ENCODE peak calls at places on chromosomes 16 and 17, in six cellular contexts. One of them, this sample, is unnamed.

GRCh38 chr16:82630688-82631087 is 3.9 kb downstream of the CDH13 start:
- DNase-seq in activated CD4-positive, alpha-beta T cell treated with anti-CD3 and anti-CD28 coated beads, Interleukin-2, amount 50 U/mL, for 1 hour: no peak
- DNase-seq in cardiac septum: no peak
- DNase-seq in KBM-7: no peak
- DNase-seq in HEK293T: no peak
- DNase-seq in HT1080: peak
- DNase-seq in this sample: no peak

GRCh38 chr17:75876190-75876937 is 2.0 kb downstream of the TRIM47 start:
- DNase-seq in activated CD4-positive, alpha-beta T cell treated with anti-CD3 and anti-CD28 coated beads, Interleukin-2, amount 50 U/mL, for 1 hour: peak
- DNase-seq in cardiac septum: no peak
- DNase-seq in KBM-7: no peak
- DNase-seq in HEK293T: no peak
- DNase-seq in HT1080: no peak
- DNase-seq in this sample: no peak

GRCh38 chr17:40450175-40450574 is 6.9 kb downstream of the IGFBP4 start:
- DNase-seq in activated CD4-positive, alpha-beta T cell treated with anti-CD3 and anti-CD28 coated beads, Interleukin-2, amount 50 U/mL, for 1 hour: peak
- DNase-seq in cardiac septum: no peak
- DNase-seq in KBM-7: peak
- DNase-seq in HEK293T: peak
- DNase-seq in HT1080: peak
- DNase-seq in this sample: no peak

GRCh38 chr16:56294599-56294998 is 103.3 kb downstream of the GNAO1 start:
- DNase-seq in activated CD4-positive, alpha-beta T cell treated with anti-CD3 and anti-CD28 coated beads, Interleukin-2, amount 50 U/mL, for 1 hour: no peak
- DNase-seq in cardiac septum: no peak
- DNase-seq in KBM-7: no peak
- DNase-seq in HEK293T: no peak
- DNase-seq in HT1080: peak
- DNase-seq in this sample: peak

GRCh38 chr17:36203335-36203734 is 6.8 kb upstream of the CCL3L1 start:
- DNase-seq in activated CD4-positive, alpha-beta T cell treated with anti-CD3 and anti-CD28 coated beads, Interleukin-2, amount 50 U/mL, for 1 hour: no peak
- DNase-seq in cardiac septum: no peak
- DNase-seq in KBM-7: no peak
- DNase-seq in HEK293T: no peak
- DNase-seq in HT1080: no peak
- DNase-seq in this sample: no peak

GRCh38 chr16:27843800-27844199 is 219.7 kb downstream of the GSG1L start:
- DNase-seq in activated CD4-positive, alpha-beta T cell treated with anti-CD3 and anti-CD28 coated beads, Interleukin-2, amount 50 U/mL, for 1 hour: no peak
- DNase-seq in cardiac septum: no peak
- DNase-seq in KBM-7: no peak
- DNase-seq in HEK293T: no peak
- DNase-seq in HT1080: peak
- DNase-seq in this sample: peak

GRCh38 chr17:45905812-45906211 is 11.5 kb downstream of the MAPT start:
- DNase-seq in activated CD4-positive, alpha-beta T cell treated with anti-CD3 and anti-CD28 coated beads, Interleukin-2, amount 50 U/mL, for 1 hour: no peak
- DNase-seq in cardiac septum: no peak
- DNase-seq in KBM-7: no peak
- DNase-seq in HEK293T: no peak
- DNase-seq in HT1080: no peak
- DNase-seq in this sample: no peak

GRCh38 chr17:79285973-79286372 is 211.3 kb downstream of the ENGASE start:
- DNase-seq in activated CD4-positive, alpha-beta T cell treated with anti-CD3 and anti-CD28 coated beads, Interleukin-2, amount 50 U/mL, for 1 hour: no peak
- DNase-seq in cardiac septum: no peak
- DNase-seq in KBM-7: no peak
- DNase-seq in HEK293T: no peak
- DNase-seq in HT1080: no peak
- DNase-seq in this sample: no peak

GRCh38 chr16:69187891-69188451 is 1.0 kb downstream of the SNTB2 start:
- DNase-seq in activated CD4-positive, alpha-beta T cell treated with anti-CD3 and anti-CD28 coated beads, Interleukin-2, amount 50 U/mL, for 1 hour: peak
- DNase-seq in cardiac septum: peak
- DNase-seq in KBM-7: peak
- DNase-seq in HEK293T: peak
- DNase-seq in HT1080: peak
- DNase-seq in this sample: peak

GRCh38 chr17:19461139-19461538 is 50.1 kb downstream of the RNF112 start:
- DNase-seq in activated CD4-positive, alpha-beta T cell treated with anti-CD3 and anti-CD28 coated beads, Interleukin-2, amount 50 U/mL, for 1 hour: no peak
- DNase-seq in cardiac septum: no peak
- DNase-seq in KBM-7: no peak
- DNase-seq in HEK293T: no peak
- DNase-seq in HT1080: no peak
- DNase-seq in this sample: no peak

GRCh38 chr17:75152971-75153853 is 1.1 kb downstream of the JPT1 start:
- DNase-seq in activated CD4-positive, alpha-beta T cell treated with anti-CD3 and anti-CD28 coated beads, Interleukin-2, amount 50 U/mL, for 1 hour: peak
- DNase-seq in cardiac septum: no peak
- DNase-seq in KBM-7: peak
- DNase-seq in HEK293T: peak
- DNase-seq in HT1080: peak
- DNase-seq in this sample: peak

GRCh38 chr17:38549285-38549684 is 56.5 kb downstream of the SRCIN1 start:
- DNase-seq in activated CD4-positive, alpha-beta T cell treated with anti-CD3 and anti-CD28 coated beads, Interleukin-2, amount 50 U/mL, for 1 hour: no peak
- DNase-seq in cardiac septum: no peak
- DNase-seq in KBM-7: no peak
- DNase-seq in HEK293T: no peak
- DNase-seq in HT1080: no peak
- DNase-seq in this sample: no peak

GRCh38 chr17:4329838-4330237 is 36.6 kb downstream of the UBE2G1 start:
- DNase-seq in activated CD4-positive, alpha-beta T cell treated with anti-CD3 and anti-CD28 coated beads, Interleukin-2, amount 50 U/mL, for 1 hour: no peak
- DNase-seq in cardiac septum: no peak
- DNase-seq in KBM-7: no peak
- DNase-seq in HEK293T: peak
- DNase-seq in HT1080: peak
- DNase-seq in this sample: peak

GRCh38 chr16:82841108-82841507 is 214.3 kb downstream of the CDH13 start:
- DNase-seq in activated CD4-positive, alpha-beta T cell treated with anti-CD3 and anti-CD28 coated beads, Interleukin-2, amount 50 U/mL, for 1 hour: no peak
- DNase-seq in cardiac septum: no peak
- DNase-seq in KBM-7: no peak
- DNase-seq in HEK293T: no peak
- DNase-seq in HT1080: no peak
- DNase-seq in this sample: no peak

GRCh38 chr17:36544049-36544319 is 735 bp upstream of the GGNBP2 start:
- DNase-seq in activated CD4-positive, alpha-beta T cell treated with anti-CD3 and anti-CD28 coated beads, Interleukin-2, amount 50 U/mL, for 1 hour: no peak
- DNase-seq in cardiac septum: no peak
- DNase-seq in KBM-7: peak
- DNase-seq in HEK293T: peak
- DNase-seq in HT1080: peak
- DNase-seq in this sample: no peak

GRCh38 chr17:75390982-75391381 is 14.5 kb downstream of the GRB2 start:
- DNase-seq in activated CD4-positive, alpha-beta T cell treated with anti-CD3 and anti-CD28 coated beads, Interleukin-2, amount 50 U/mL, for 1 hour: no peak
- DNase-seq in cardiac septum: no peak
- DNase-seq in KBM-7: no peak
- DNase-seq in HEK293T: no peak
- DNase-seq in HT1080: no peak
- DNase-seq in this sample: no peak

GRCh38 chr17:19766421-19767270 is 18.5 kb upstream of the ALDH3A1 start:
- DNase-seq in activated CD4-positive, alpha-beta T cell treated with anti-CD3 and anti-CD28 coated beads, Interleukin-2, amount 50 U/mL, for 1 hour: peak
- DNase-seq in cardiac septum: peak
- DNase-seq in KBM-7: peak
- DNase-seq in HEK293T: peak
- DNase-seq in HT1080: peak
- DNase-seq in this sample: peak

GRCh38 chr17:67290994-67291362 is 46.0 kb upstream of the HELZ start:
- DNase-seq in activated CD4-positive, alpha-beta T cell treated with anti-CD3 and anti-CD28 coated beads, Interleukin-2, amount 50 U/mL, for 1 hour: no peak
- DNase-seq in cardiac septum: no peak
- DNase-seq in KBM-7: no peak
- DNase-seq in HEK293T: no peak
- DNase-seq in HT1080: no peak
- DNase-seq in this sample: no peak

GRCh38 chr16:64712027-64712426 is 409.8 kb downstream of the CDH11 start:
- DNase-seq in activated CD4-positive, alpha-beta T cell treated with anti-CD3 and anti-CD28 coated beads, Interleukin-2, amount 50 U/mL, for 1 hour: no peak
- DNase-seq in cardiac septum: no peak
- DNase-seq in KBM-7: no peak
- DNase-seq in HEK293T: no peak
- DNase-seq in HT1080: no peak
- DNase-seq in this sample: no peak

GRCh38 chr17:81031571-81032550 is 3.1 kb upstream of the BAIAP2 start:
- DNase-seq in activated CD4-positive, alpha-beta T cell treated with anti-CD3 and anti-CD28 coated beads, Interleukin-2, amount 50 U/mL, for 1 hour: no peak
- DNase-seq in cardiac septum: peak
- DNase-seq in KBM-7: no peak
- DNase-seq in HEK293T: no peak
- DNase-seq in HT1080: no peak
- DNase-seq in this sample: no peak

GRCh38 chr16:12902511-12903324 is 1.3 kb downstream of the SHISA9 start:
- DNase-seq in activated CD4-positive, alpha-beta T cell treated with anti-CD3 and anti-CD28 coated beads, Interleukin-2, amount 50 U/mL, for 1 hour: no peak
- DNase-seq in cardiac septum: no peak
- DNase-seq in KBM-7: no peak
- DNase-seq in HEK293T: no peak
- DNase-seq in HT1080: no peak
- DNase-seq in this sample: no peak

GRCh38 chr16:69839240-69839688 is 77.1 kb downstream of the WWP2 start:
- DNase-seq in activated CD4-positive, alpha-beta T cell treated with anti-CD3 and anti-CD28 coated beads, Interleukin-2, amount 50 U/mL, for 1 hour: no peak
- DNase-seq in cardiac septum: no peak
- DNase-seq in KBM-7: no peak
- DNase-seq in HEK293T: no peak
- DNase-seq in HT1080: no peak
- DNase-seq in this sample: no peak

GRCh38 chr17:58318627-58319180 is 9.9 kb downstream of the TSPOAP1 start:
- DNase-seq in activated CD4-positive, alpha-beta T cell treated with anti-CD3 and anti-CD28 coated beads, Interleukin-2, amount 50 U/mL, for 1 hour: no peak
- DNase-seq in cardiac septum: peak
- DNase-seq in KBM-7: no peak
- DNase-seq in HEK293T: no peak
- DNase-seq in HT1080: no peak
- DNase-seq in this sample: no peak

GRCh38 chr16:50501251-50501650 is 46.9 kb upstream of the NKD1 start:
- DNase-seq in activated CD4-positive, alpha-beta T cell treated with anti-CD3 and anti-CD28 coated beads, Interleukin-2, amount 50 U/mL, for 1 hour: no peak
- DNase-seq in cardiac septum: no peak
- DNase-seq in KBM-7: no peak
- DNase-seq in HEK293T: no peak
- DNase-seq in HT1080: no peak
- DNase-seq in this sample: no peak

GRCh38 chr17:65169691-65170090 is 32.5 kb downstream of the RGS9 start:
- DNase-seq in activated CD4-positive, alpha-beta T cell treated with anti-CD3 and anti-CD28 coated beads, Interleukin-2, amount 50 U/mL, for 1 hour: no peak
- DNase-seq in cardiac septum: no peak
- DNase-seq in KBM-7: no peak
- DNase-seq in HEK293T: no peak
- DNase-seq in HT1080: no peak
- DNase-seq in this sample: no peak

GRCh38 chr16:80029706-80030481 is 429.4 kb upstream of the MAF start:
- DNase-seq in activated CD4-positive, alpha-beta T cell treated with anti-CD3 and anti-CD28 coated beads, Interleukin-2, amount 50 U/mL, for 1 hour: no peak
- DNase-seq in cardiac septum: no peak
- DNase-seq in KBM-7: no peak
- DNase-seq in HEK293T: no peak
- DNase-seq in HT1080: no peak
- DNase-seq in this sample: no peak

GRCh38 chr16:86509759-86510464 is 415 bp upstream of the FOXF1 start:
- DNase-seq in activated CD4-positive, alpha-beta T cell treated with anti-CD3 and anti-CD28 coated beads, Interleukin-2, amount 50 U/mL, for 1 hour: no peak
- DNase-seq in cardiac septum: no peak
- DNase-seq in KBM-7: no peak
- DNase-seq in HEK293T: peak
- DNase-seq in HT1080: no peak
- DNase-seq in this sample: peak

GRCh38 chr17:27396045-27396444 is 60.2 kb upstream of the KSR1 start:
- DNase-seq in activated CD4-positive, alpha-beta T cell treated with anti-CD3 and anti-CD28 coated beads, Interleukin-2, amount 50 U/mL, for 1 hour: no peak
- DNase-seq in cardiac septum: peak
- DNase-seq in KBM-7: no peak
- DNase-seq in HEK293T: no peak
- DNase-seq in HT1080: no peak
- DNase-seq in this sample: no peak

GRCh38 chr16:27624154-27625049 is 74.5 kb downstream of the KATNIP start:
- DNase-seq in activated CD4-positive, alpha-beta T cell treated with anti-CD3 and anti-CD28 coated beads, Interleukin-2, amount 50 U/mL, for 1 hour: no peak
- DNase-seq in cardiac septum: no peak
- DNase-seq in KBM-7: no peak
- DNase-seq in HEK293T: no peak
- DNase-seq in HT1080: no peak
- DNase-seq in this sample: no peak

GRCh38 chr16:72876221-72876620 is 171.7 kb downstream of the ZFHX3 start:
- DNase-seq in activated CD4-positive, alpha-beta T cell treated with anti-CD3 and anti-CD28 coated beads, Interleukin-2, amount 50 U/mL, for 1 hour: no peak
- DNase-seq in cardiac septum: peak
- DNase-seq in KBM-7: peak
- DNase-seq in HEK293T: no peak
- DNase-seq in HT1080: peak
- DNase-seq in this sample: peak

GRCh38 chr17:36602030-36602737 is 801 bp downstream of the MRM1 start:
- DNase-seq in activated CD4-positive, alpha-beta T cell treated with anti-CD3 and anti-CD28 coated beads, Interleukin-2, amount 50 U/mL, for 1 hour: peak
- DNase-seq in cardiac septum: peak
- DNase-seq in KBM-7: peak
- DNase-seq in HEK293T: no peak
- DNase-seq in HT1080: no peak
- DNase-seq in this sample: no peak

GRCh38 chr17:9332164-9332527 is 243.5 kb downstream of the STX8 start:
- DNase-seq in activated CD4-positive, alpha-beta T cell treated with anti-CD3 and anti-CD28 coated beads, Interleukin-2, amount 50 U/mL, for 1 hour: no peak
- DNase-seq in cardiac septum: no peak
- DNase-seq in KBM-7: no peak
- DNase-seq in HEK293T: no peak
- DNase-seq in HT1080: peak
- DNase-seq in this sample: no peak

GRCh38 chr17:68205251-68205807 is 42.5 kb upstream of the AMZ2 start:
- DNase-seq in activated CD4-positive, alpha-beta T cell treated with anti-CD3 and anti-CD28 coated beads, Interleukin-2, amount 50 U/mL, for 1 hour: peak
- DNase-seq in cardiac septum: peak
- DNase-seq in KBM-7: peak
- DNase-seq in HEK293T: peak
- DNase-seq in HT1080: peak
- DNase-seq in this sample: peak

GRCh38 chr17:34195987-34196386 is 59.1 kb upstream of the CCL2 start:
- DNase-seq in activated CD4-positive, alpha-beta T cell treated with anti-CD3 and anti-CD28 coated beads, Interleukin-2, amount 50 U/mL, for 1 hour: no peak
- DNase-seq in cardiac septum: no peak
- DNase-seq in KBM-7: no peak
- DNase-seq in HEK293T: no peak
- DNase-seq in HT1080: no peak
- DNase-seq in this sample: no peak

GRCh38 chr17:73363788-73364522 is 52.2 kb upstream of the CDC42EP4 start:
- DNase-seq in activated CD4-positive, alpha-beta T cell treated with anti-CD3 and anti-CD28 coated beads, Interleukin-2, amount 50 U/mL, for 1 hour: no peak
- DNase-seq in cardiac septum: no peak
- DNase-seq in KBM-7: no peak
- DNase-seq in HEK293T: no peak
- DNase-seq in HT1080: no peak
- DNase-seq in this sample: no peak

GRCh38 chr17:53794875-53795274 is 27.9 kb upstream of the KIF2B start:
- DNase-seq in activated CD4-positive, alpha-beta T cell treated with anti-CD3 and anti-CD28 coated beads, Interleukin-2, amount 50 U/mL, for 1 hour: no peak
- DNase-seq in cardiac septum: no peak
- DNase-seq in KBM-7: no peak
- DNase-seq in HEK293T: no peak
- DNase-seq in HT1080: no peak
- DNase-seq in this sample: no peak

GRCh38 chr17:73163043-73163442 is 1.8 kb upstream of the SSTR2 start:
- DNase-seq in activated CD4-positive, alpha-beta T cell treated with anti-CD3 and anti-CD28 coated beads, Interleukin-2, amount 50 U/mL, for 1 hour: no peak
- DNase-seq in cardiac septum: no peak
- DNase-seq in KBM-7: no peak
- DNase-seq in HEK293T: no peak
- DNase-seq in HT1080: no peak
- DNase-seq in this sample: no peak

GRCh38 chr17:11503292-11503691 is 95.0 kb upstream of the DNAH9 start:
- DNase-seq in activated CD4-positive, alpha-beta T cell treated with anti-CD3 and anti-CD28 coated beads, Interleukin-2, amount 50 U/mL, for 1 hour: no peak
- DNase-seq in cardiac septum: no peak
- DNase-seq in KBM-7: no peak
- DNase-seq in HEK293T: no peak
- DNase-seq in HT1080: no peak
- DNase-seq in this sample: no peak

GRCh38 chr16:87725596-87726235 is 40.1 kb downstream of the KLHDC4 start:
- DNase-seq in activated CD4-positive, alpha-beta T cell treated with anti-CD3 and anti-CD28 coated beads, Interleukin-2, amount 50 U/mL, for 1 hour: no peak
- DNase-seq in cardiac septum: no peak
- DNase-seq in KBM-7: no peak
- DNase-seq in HEK293T: peak
- DNase-seq in HT1080: peak
- DNase-seq in this sample: peak

This sample was measured in A172.